ENCODE peak calls at places on chromosome 12, in eight cellular contexts. Z, H, S, L, I, Y, N and E are unnamed samples. For H3K4me1, the result is how much of the 10 kb centered on the place peaks cover.

GRCh38 chr12:11743333-11743732 is 93.9 kb downstream of the ETV6 start:
- DNase-seq in Z (no peak), H (no peak), S (no peak), L (no peak), I (no peak), Y (no peak), N (no peak), E (no peak)

GRCh38 chr12:68406134-68406576 is 74.0 kb upstream of the MDM1 start:
- DNase-seq in Z (no peak), H (peak), S (peak), L (peak), I (peak), Y (peak), N (peak), E (peak)

GRCh38 chr12:93198086-93198485 is 179.6 kb upstream of the NUDT4 start:
- DNase-seq in Z (no peak), H (no peak), S (no peak), L (no peak), I (no peak), Y (no peak), N (no peak), E (no peak)

GRCh38 chr12:402127-402456 is 648 bp downstream of the CCDC77 start:
- DNase-seq in Z (no peak), H (peak), S (no peak), L (no peak), I (no peak), Y (no peak), N (no peak), E (no peak)

GRCh38 chr12:122052285-122052684 is 26.3 kb upstream of the MLXIP start:
- DNase-seq in Z (no peak), H (no peak), S (no peak), L (no peak), I (no peak), Y (no peak), N (no peak), E (no peak)

GRCh38 chr12:69657376-69658137 is 41.5 kb downstream of the BEST3 start:
- DNase-seq in Z (no peak), H (peak), S (no peak), L (no peak), I (no peak), Y (no peak), N (no peak), E (peak)

GRCh38 chr12:43964966-43965365 is 129.1 kb downstream of the TMEM117 start:
- DNase-seq in Z (no peak), H (no peak), S (no peak), L (no peak), I (no peak), Y (no peak), N (no peak), E (no peak)

GRCh38 chr12:125968413-125968812 is 903.2 kb downstream of the AACS start:
- DNase-seq in Z (no peak), H (no peak), S (no peak), L (no peak), I (no peak), Y (no peak), N (no peak), E (no peak)

GRCh38 chr12:69151254-69151751 is 88.1 kb upstream of the CPSF6 start:
- DNase-seq in Z (no peak), H (no peak), S (no peak), L (no peak), I (no peak), Y (no peak), N (no peak), E (no peak)

DNA sequence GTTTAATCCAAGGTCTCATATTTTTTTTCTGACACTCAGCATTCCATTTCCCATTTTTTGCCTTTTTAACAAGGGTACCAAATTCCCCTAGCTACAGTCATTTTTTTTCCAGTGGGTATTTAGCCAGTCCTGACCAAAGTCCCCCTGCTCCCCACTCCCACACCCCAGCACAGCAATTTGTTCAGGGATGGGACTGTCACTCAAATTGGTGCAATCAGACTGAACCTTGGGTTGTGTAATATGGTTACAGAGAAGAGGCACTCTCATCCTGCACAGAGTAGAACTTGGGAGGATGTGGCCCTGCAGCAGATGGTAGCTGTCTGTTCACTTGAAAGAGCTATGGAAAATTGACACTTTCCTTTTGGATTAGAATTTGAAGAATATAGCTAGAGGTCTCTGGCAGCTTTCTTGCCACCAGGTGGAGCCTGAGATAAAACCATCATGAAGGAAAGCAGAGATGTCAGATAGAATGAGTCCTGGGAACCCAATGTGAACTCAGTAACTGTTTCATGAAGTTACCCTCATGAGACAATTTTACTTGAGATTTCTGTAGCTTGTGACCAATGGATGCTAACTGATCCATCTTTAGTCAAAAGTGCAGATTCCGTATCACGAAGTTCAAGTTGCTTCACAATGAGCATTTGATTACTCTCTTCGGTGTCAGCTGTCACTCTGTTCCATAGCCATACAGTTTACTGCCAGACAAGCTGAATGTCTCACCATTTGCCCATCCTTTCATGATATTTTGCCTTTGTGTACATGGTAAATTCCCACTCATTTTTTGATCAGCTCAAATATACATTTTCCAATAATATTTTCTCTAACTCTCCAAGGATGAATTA is 394.0 kb upstream of the SYT1 start:
- DNase-seq in Z (no peak), H (peak), S (no peak), L (no peak), I (no peak), Y (no peak), N (no peak), E (no peak)
- TF ChIP-seq CTCF in Z (no peak), H (peak), S (peak), L (no peak), I (no peak), Y (peak), N (peak), E (peak)

GRCh38 chr12:3097836-3098235 is 20.7 kb downstream of the TSPAN9 start:
- DNase-seq in Z (no peak), H (no peak), S (no peak), L (no peak), I (no peak), Y (no peak), N (no peak), E (no peak)
- H3K4me1 ChIP-seq in Z (under half), H (under half), S (under half), L (under half), I (under half), Y (half or more), N (half or more), E (under half)

DNA sequence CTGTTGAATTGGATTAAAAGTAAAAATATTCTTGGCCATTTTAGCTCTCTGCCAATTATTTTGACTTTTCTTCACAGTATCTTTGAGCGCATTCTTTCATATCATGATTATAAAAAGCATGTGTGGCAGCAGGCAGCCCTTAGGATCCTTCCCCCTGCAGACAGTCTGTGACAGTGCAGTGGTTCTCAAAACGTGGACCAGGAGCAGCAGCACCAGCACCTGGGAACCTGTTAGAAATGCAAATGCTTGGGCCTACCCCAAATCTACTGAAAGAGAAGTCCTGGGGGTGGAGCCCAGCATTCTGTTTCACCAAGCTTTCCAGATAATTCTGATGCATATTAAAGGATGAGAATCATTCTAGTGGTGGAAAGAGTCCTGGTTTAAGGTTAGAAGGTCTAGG is 155.6 kb downstream of the MON2 start:
- DNase-seq in Z (no peak), H (no peak), S (no peak), L (no peak), I (no peak), Y (no peak), N (no peak), E (no peak)
- TF ChIP-seq CTCF in Z (no peak), H (no peak), S (no peak), L (no peak), I (no peak), Y (no peak), N (no peak), E (no peak)

GRCh38 chr12:57479376-57480115 is at the start of gene ARHGAP9:
- DNase-seq in Z (peak), H (no peak), S (no peak), L (no peak), I (no peak), Y (no peak), N (no peak), E (no peak)

GRCh38 chr12:57476993-57477709 is 2.5 kb downstream of the ARHGAP9 start:
- DNase-seq in Z (no peak), H (no peak), S (no peak), L (no peak), I (no peak), Y (no peak), N (no peak), E (no peak)

GRCh38 chr12:57476162-57476992 is 3.3 kb downstream of the ARHGAP9 start:
- DNase-seq in Z (peak), H (no peak), S (no peak), L (no peak), I (no peak), Y (no peak), N (no peak), E (no peak)

GRCh38 chr12:57477710-57478681 is 1.7 kb downstream of the ARHGAP9 start:
- DNase-seq in Z (peak), H (peak), S (no peak), L (no peak), I (no peak), Y (no peak), N (no peak), E (no peak)

DNA sequence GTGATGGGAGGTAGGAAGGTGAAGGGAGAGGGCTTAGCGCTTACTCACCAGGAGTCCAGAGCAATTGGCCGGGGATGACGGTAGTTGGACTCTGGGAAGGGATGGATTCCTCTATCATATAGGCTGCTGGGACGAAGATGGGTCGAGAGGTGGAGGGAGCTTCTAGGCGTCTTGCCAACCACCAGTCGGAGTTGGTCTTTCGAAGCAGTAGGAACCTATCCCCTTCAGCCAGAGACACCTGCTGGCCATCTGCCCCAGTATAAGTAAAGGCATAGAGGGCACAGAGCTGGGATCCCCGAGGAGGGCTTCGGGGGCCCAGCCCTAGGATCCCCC is 657 bp downstream of the ARHGAP9 start:
- DNase-seq in Z (no peak), H (no peak), S (no peak), L (no peak), I (no peak), Y (no peak), N (no peak), E (no peak)
- H3K4me1 ChIP-seq in Z (half or more), H (under half), S (under half), L (under half), I (under half), Y (under half), N (under half), E (under half)

GRCh38 chr12:6827982-6828670 is at the start of gene P3H3:
- DNase-seq in Z (no peak), H (peak), S (no peak), L (no peak), I (no peak), Y (peak), N (peak), E (no peak)
- TF ChIP-seq CTCF in Z (no peak), H (peak), S (no peak), L (no peak), I (no peak), Y (no peak), N (peak), E (no peak)

GRCh38 chr12:26867084-26867483 is 34.1 kb upstream of the ITPR2 start:
- DNase-seq in Z (no peak), H (no peak), S (no peak), L (no peak), I (no peak), Y (no peak), N (no peak), E (no peak)
- H3K4me1 ChIP-seq in Z (under half), H (under half), S (under half), L (under half), I (under half), Y (under half), N (under half), E (under half)

GRCh38 chr12:3520168-3520567 is 29.2 kb downstream of the PRMT8 start:
- DNase-seq in Z (no peak), H (no peak), S (no peak), L (no peak), I (no peak), Y (peak), N (peak), E (no peak)

GRCh38 chr12:3520711-3521110 is 29.7 kb downstream of the PRMT8 start:
- DNase-seq in Z (no peak), H (no peak), S (no peak), L (no peak), I (no peak), Y (no peak), N (no peak), E (no peak)

GRCh38 chr12:3526776-3527175 is 35.8 kb downstream of the PRMT8 start:
- DNase-seq in Z (no peak), H (no peak), S (no peak), L (no peak), I (no peak), Y (no peak), N (no peak), E (no peak)

GRCh38 chr12:3523728-3524127 is 32.7 kb downstream of the PRMT8 start:
- DNase-seq in Z (no peak), H (no peak), S (no peak), L (no peak), I (no peak), Y (no peak), N (no peak), E (no peak)

DNA sequence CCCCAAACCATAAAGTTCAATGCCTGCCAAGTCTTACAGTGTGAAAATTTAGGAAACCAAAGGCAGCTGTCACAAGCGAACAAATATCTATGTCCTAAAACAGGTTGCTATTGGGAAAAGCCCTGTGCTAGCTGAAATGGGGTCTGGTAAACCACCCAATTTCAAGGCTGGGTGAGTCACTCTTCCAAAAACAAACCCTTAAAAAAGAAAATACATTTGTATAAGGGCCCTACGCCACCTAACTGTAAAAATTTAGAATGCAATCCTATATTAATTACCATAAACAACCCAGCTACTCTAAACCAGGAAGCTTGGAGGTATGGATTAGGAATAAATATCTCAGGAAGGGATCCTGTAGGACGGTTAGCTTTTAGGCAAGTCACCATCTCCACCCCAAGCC is 32.1 kb downstream of the PRMT8 start:
- DNase-seq in Z (no peak), H (no peak), S (no peak), L (no peak), I (no peak), Y (no peak), N (no peak), E (no peak)
- TF ChIP-seq CTCF in Z (no peak), H (no peak), S (no peak), L (no peak), I (no peak), Y (no peak), N (no peak), E (no peak)

DNA sequence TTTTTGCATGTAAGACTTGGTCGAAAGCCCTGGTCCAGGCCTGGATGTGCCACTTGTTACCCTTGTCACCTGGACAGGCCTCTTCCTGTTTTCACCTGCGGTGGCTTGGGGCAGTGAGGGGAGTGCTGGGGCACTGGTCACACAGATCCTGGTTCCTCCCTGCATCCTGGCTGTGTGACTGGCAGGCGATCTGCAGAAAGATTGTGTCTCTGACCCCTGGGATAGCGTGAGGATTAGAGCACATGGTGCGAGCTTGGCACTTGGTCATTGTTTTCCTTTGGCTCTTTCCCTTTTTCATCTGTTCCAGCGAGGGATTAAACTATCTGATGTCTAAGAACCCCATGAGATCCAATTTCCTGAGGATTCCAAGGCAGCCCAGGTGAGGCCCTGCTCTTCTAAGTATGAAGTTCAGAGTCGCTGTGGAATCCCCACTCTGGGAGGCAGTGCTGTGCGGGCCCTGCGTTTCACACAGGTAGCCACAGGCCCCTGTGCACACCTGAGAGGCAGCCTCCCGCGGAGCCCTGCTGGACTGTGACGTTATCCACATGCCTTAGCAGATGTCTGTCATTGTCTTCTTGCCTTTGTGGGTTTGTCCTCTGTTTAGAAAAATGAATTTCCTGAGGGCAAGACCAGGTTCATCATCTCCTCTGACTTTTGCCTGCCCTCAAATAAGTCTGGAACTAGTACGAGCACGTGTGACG is 288.4 kb downstream of the CACNA1C start:
- DNase-seq in Z (no peak), H (no peak), S (no peak), L (no peak), I (no peak), Y (no peak), N (no peak), E (no peak)
- H3K4me1 ChIP-seq in Z (under half), H (under half), S (under half), L (half or more), I (under half), Y (half or more), N (half or more), E (under half)

GRCh38 chr12:107565551-107565950 is 120.0 kb upstream of the PWP1 start:
- DNase-seq in Z (no peak), H (no peak), S (no peak), L (no peak), I (no peak), Y (no peak), N (no peak), E (no peak)
- TF ChIP-seq CTCF in Z (no peak), H (no peak), S (no peak), L (no peak), I (no peak), Y (no peak), N (no peak), E (no peak)

GRCh38 chr12:88953029-88953586 is 372.8 kb upstream of the KITLG start:
- DNase-seq in Z (no peak), H (no peak), S (no peak), L (no peak), I (no peak), Y (no peak), N (no peak), E (no peak)

GRCh38 chr12:88952543-88952942 is 372.3 kb upstream of the KITLG start:
- DNase-seq in Z (no peak), H (no peak), S (no peak), L (no peak), I (no peak), Y (no peak), N (peak), E (no peak)

GRCh38 chr12:88957358-88957757 is 377.1 kb upstream of the KITLG start:
- DNase-seq in Z (no peak), H (no peak), S (no peak), L (no peak), I (no peak), Y (no peak), N (no peak), E (no peak)

GRCh38 chr12:88958153-88958552 is 377.9 kb upstream of the KITLG start:
- DNase-seq in Z (no peak), H (no peak), S (no peak), L (no peak), I (no peak), Y (no peak), N (no peak), E (no peak)

GRCh38 chr12:88955541-88955940 is 375.3 kb upstream of the KITLG start:
- DNase-seq in Z (no peak), H (no peak), S (no peak), L (no peak), I (no peak), Y (no peak), N (no peak), E (no peak)
- H3K4me1 ChIP-seq in Z (under half), H (under half), S (under half), L (under half), I (under half), Y (under half), N (under half), E (under half)